ENCODE peak calls at places on chromosomes 4 and X, in six cellular contexts. E is CD8-positive, alpha-beta T cell; X is hepatocyte; Y is DND-41; R is naive thymus-derived CD4-positive, alpha-beta T cell; M is CD4-positive, alpha-beta memory T cell. K is an unnamed sample. For H3K27me3, the result is how much of the 10 kb centered on the place peaks cover.

GRCh38 chrX:68868316-68868715 is 39.5 kb downstream of the EFNB1 start:
- DNase-seq in R (no peak), M (no peak), E (no peak), Y (no peak), X (no peak), K (no peak)

GRCh38 chr4:75995727-75996126 is 5.0 kb upstream of the SDAD1 start:
- DNase-seq in R (peak), E (no peak), X (peak), Y (peak), M (peak), K (peak)

GRCh38 chr4:11463707-11464106 is 35.0 kb upstream of the HS3ST1 start:
- DNase-seq in E (no peak), Y (no peak), X (no peak), M (no peak), R (no peak), K (no peak)

GRCh38 chr4:78155616-78156105 is 98.5 kb downstream of the FRAS1 start:
- DNase-seq in E (no peak), Y (no peak), X (no peak), M (no peak), R (no peak), K (no peak)

GRCh38 chrX:11678174-11678573 is 12.5 kb upstream of the ARHGAP6 start:
- DNase-seq in R (no peak), E (no peak), Y (no peak), X (no peak), M (no peak), K (no peak)

GRCh38 chrX:47093248-47093647 is 15.0 kb downstream of the RGN start:
- DNase-seq in R (peak), E (no peak), X (peak), Y (peak), M (peak), K (peak)

GRCh38 chr4:45004326-45004725 is 278.0 kb upstream of the GNPDA2 start:
- DNase-seq in R (no peak), X (no peak), E (no peak), M (no peak), Y (no peak), K (no peak)

GRCh38 chr4:119932277-119932676 is 134.4 kb downstream of the MAD2L1 start:
- DNase-seq in X (no peak), Y (no peak), R (no peak), E (no peak), M (no peak), K (no peak)

GRCh38 chr4:54061067-54061466 is 3.3 kb downstream of the CHIC2 start:
- DNase-seq in M (no peak), E (no peak), R (no peak), Y (no peak), X (no peak), K (peak)

GRCh38 chrX:46927718-46928117 is 15.5 kb downstream of the JADE3 start:
- DNase-seq in Y (no peak), E (no peak), X (no peak), R (no peak), M (no peak), K (no peak)

GRCh38 chr4:138499627-138500026 is 257.5 kb upstream of the SLC7A11 start:
- DNase-seq in R (no peak), Y (no peak), X (no peak), M (no peak), E (no peak), K (peak)

GRCh38 chrX:3743821-3744439 is 30.5 kb upstream of the PRKX start:
- DNase-seq in Y (peak), X (no peak), E (peak), R (peak), M (peak), K (no peak)

GRCh38 chr4:124337874-124338273 is 374.7 kb downstream of the ANKRD50 start:
- DNase-seq in X (no peak), M (no peak), E (no peak), Y (no peak), R (no peak), K (no peak)

GRCh38 chr4:79898055-79898454 is 175.0 kb downstream of the ANTXR2 start:
- DNase-seq in R (no peak), M (no peak), E (no peak), Y (no peak), X (no peak), K (no peak)

GRCh38 chr4:26361287-26361686 is 40.5 kb downstream of the RBPJ start:
- DNase-seq in Y (no peak), X (no peak), E (no peak), M (no peak), R (no peak), K (no peak)

GRCh38 chr4:24659241-24659961 is 75.0 kb upstream of the DHX15 start:
- DNase-seq in R (no peak), X (no peak), Y (no peak), E (no peak), M (no peak), K (no peak)

GRCh38 chrX:119407681-119408080 is 8.5 kb downstream of the SLC25A43 start:
- DNase-seq in R (no peak), Y (no peak), E (no peak), M (no peak), X (no peak), K (no peak)

GRCh38 chrX:39862958-39863357 is 234.8 kb downstream of the BCOR start:
- DNase-seq in R (no peak), E (no peak), X (no peak), M (no peak), Y (no peak), K (no peak)

GRCh38 chr4:139297001-139297410 is 4.3 kb upstream of the NAA15 start:
- DNase-seq in R (no peak), Y (no peak), E (no peak), M (no peak), X (no peak), K (no peak)

GRCh38 chr4:6245246-6246169 is 24.1 kb upstream of the WFS1 start:
- DNase-seq in E (no peak), R (no peak), X (peak), Y (no peak), M (no peak), K (no peak)
- H3K4me3 ChIP-seq in E (no peak), R (no peak), X (peak), Y (no peak), M (no peak), K (no peak)

DNA sequence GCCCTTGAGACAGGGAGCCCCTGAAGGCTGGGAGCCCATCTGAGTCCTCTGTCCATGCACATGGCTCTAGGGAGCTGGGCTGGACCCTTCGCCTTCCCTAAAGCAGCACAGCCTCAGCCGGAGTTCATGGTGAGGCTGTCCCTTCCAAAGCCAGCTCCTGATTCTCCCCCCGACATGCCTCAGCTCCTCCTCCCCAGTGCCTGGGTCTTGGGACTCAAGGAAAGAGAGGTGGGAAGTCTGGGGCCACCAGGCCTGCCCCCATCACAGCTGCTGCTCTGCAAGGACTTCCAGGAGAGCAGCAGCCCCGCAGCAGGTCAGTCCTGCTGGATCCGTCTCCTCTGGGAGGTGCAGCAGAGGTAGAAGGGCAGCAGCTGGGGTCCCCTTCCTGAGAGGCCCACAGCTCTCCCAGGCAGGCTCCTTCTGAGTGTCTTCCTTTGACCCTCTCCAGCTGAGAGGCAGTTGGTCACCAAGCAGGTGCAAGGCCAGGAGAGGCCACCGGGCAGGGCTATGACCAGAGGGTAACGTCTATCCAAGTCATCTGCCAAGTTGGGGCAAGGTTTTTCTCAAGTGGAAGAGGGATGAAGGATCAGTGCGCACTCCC is 90.5 kb downstream of the ADRA2C start:
- DNase-seq in E (no peak), R (no peak), X (no peak), Y (no peak), M (no peak), K (no peak)
- H3K27me3 ChIP-seq in E (under half), R (under half), X (under half), Y (under half), M (under half), K (under half)

GRCh38 chr4:148367756-148368155 is 74.5 kb downstream of the NR3C2 start:
- DNase-seq in X (no peak), M (no peak), E (no peak), Y (no peak), R (peak), K (no peak)
- H3K27ac ChIP-seq in X (no peak), M (no peak), E (no peak), Y (no peak), R (no peak), K (no peak)

DNA sequence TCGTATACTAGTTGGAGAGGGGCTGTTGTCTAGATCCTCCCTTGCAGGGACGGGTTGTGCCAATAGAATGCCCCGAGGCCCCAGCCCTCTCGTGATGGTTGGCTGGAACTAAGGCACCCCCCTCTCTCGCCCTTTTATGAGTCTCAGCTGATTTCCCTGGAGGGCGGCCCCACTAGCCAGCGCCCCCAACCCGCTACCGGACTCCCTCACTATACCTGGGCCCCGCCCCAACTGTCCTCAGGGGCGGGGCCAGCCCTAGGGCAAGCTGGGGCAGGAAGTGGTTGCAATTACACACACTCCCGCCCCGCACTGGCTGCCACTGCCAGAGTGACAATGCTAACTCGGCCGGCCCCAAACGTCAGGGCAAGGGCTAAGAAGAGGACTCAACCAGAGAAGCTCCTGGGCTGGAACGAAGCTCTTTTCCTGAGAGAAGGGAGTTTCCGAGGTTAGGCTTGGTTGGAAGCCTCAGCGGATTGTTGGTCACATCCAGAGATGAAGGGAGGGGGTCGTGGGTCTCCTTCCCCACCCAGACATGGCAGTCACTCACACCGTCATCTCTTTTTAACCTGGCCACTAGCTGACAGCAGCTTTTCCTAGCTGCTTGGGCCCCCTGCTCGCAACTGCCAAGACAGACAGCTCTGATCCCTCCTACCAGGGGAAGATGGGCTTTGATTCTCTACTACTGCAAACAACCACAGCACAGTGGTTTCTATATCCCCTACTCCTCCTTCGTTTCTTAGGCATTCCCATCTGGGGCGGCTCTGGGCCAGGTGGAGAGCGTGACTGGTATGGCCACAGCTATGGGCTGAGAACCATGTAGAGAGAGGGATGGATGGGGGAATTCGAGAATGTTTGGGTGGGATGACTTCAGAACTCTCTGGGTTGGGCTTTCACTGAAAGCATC is 21.0 kb upstream of the BCORL1 start:
- DNase-seq in X (peak), E (peak), M (peak), R (peak), Y (peak), K (peak)
- H3K4me3 ChIP-seq in X (no peak), E (peak), M (peak), R (peak), Y (no peak), K (peak)

GRCh38 chr4:152950402-152951274 is 14.5 kb downstream of the FHDC1 start:
- DNase-seq in R (no peak), Y (no peak), E (no peak), M (no peak), X (no peak), K (no peak)
- H3K27me3 ChIP-seq in R (under half), Y (under half), E (under half), M (under half), X (under half), K (under half)

GRCh38 chrX:70477734-70478075 is 33.1 kb downstream of the DLG3 start:
- DNase-seq in M (no peak), Y (no peak), E (no peak), X (no peak), R (no peak), K (no peak)
- H3K27ac ChIP-seq in M (no peak), Y (no peak), E (no peak), X (peak), R (no peak), K (no peak)

DNA sequence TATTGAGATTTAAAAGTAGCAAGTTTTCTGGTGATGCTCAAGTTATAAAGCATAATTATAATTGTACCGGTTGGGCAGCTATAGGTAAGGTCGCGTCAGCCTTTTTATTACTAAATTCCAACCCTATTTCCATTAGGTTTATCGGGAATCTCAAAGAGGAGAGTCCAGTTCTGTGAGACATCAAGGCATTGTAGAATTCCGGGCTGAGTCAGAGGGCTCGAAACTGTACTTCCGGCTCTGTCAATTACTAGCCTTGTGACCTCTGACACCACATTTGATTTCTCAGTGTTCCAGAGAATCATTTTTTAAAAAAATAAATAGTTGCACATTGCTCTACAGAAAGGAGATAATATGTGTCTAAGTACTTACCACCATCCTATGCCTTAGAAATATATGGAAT is 4.3 kb downstream of the IL1RAPL1 start:
- DNase-seq in M (no peak), Y (no peak), X (no peak), E (no peak), R (no peak), K (no peak)
- H3K4me3 ChIP-seq in M (no peak), Y (no peak), X (no peak), E (no peak), R (no peak), K (no peak)

GRCh38 chrX:639151-639550 is 8.6 kb downstream of the SHOX start:
- DNase-seq in E (no peak), M (no peak), Y (no peak), X (no peak), R (no peak), K (no peak)
- H3K27me3 ChIP-seq in E (under half), M (under half), Y (under half), X (half or more), R (under half), K (under half)

DNA sequence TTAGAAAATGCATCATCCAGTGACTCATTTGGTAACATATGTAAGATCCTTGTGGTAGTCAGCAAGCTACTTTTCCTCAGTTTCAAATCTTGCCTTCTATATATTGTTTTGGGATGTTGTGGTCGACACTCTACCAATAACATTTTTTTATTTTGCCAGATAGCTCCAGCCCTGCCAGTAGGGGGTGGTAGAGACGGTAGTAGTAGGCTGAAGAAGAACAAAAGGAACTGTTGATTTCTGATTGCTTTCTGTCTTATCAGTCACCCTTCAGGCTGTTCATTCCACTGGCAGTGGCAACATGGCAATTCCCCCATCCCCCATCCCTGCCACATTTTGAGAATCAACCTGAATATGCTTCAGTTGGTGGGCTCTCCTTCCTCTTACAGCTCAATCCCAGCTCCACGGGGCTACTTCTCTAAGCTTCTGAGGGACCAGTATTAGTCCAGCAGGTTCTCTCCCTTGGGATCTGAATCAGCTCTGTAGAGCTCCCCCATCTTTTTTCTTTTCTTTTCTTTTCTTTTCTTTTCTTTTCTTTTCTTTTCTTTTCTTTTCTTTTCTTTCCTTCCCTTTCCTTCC is 171.5 kb upstream of the VEGFC start:
- DNase-seq in M (no peak), Y (peak), X (no peak), R (no peak), E (no peak), K (peak)
- H3K27ac ChIP-seq in M (no peak), Y (no peak), X (no peak), R (no peak), E (no peak), K (no peak)

GRCh38 chr4:108314900-108315589 is 146.3 kb upstream of the LEF1 start:
- DNase-seq in X (no peak), Y (no peak), R (peak), E (no peak), M (no peak), K (no peak)
- H3K4me3 ChIP-seq in X (no peak), Y (no peak), R (peak), E (peak), M (no peak), K (no peak)

K was measured in Karpas-422.